ENCODE peak calls at places on chromosomes 3 and 15, in four cellular contexts. G is A549, Y is SK-N-SH, F is K562. W is an unnamed sample.

GRCh38 chr3:29249829-29250228 is 31.0 kb upstream of the RBMS3 start:
- DNase-seq in F (no peak), G (no peak), Y (peak; percentile 21), W (no peak)

GRCh38 chr3:139944256-139944910 is 9.4 kb downstream of the CLSTN2 start:
- DNase-seq in F (no peak), G (no peak), Y (no peak), W (no peak)

GRCh38 chr15:48250640-48251076 is 44.6 kb downstream of the SLC12A1 start:
- DNase-seq in Y (peak; percentile 58), G (peak; percentile 13), F (peak; percentile 24), W (peak; percentile 17)

GRCh38 chr3:189042832-189043231 is 128.9 kb upstream of the TPRG1 start:
- DNase-seq in F (no peak), Y (no peak), G (no peak), W (no peak)

GRCh38 chr3:46865034-46865507 is 1.8 kb upstream of the MYL3 start:
- DNase-seq in G (no peak), F (no peak), Y (peak; percentile 68), W (no peak)

GRCh38 chr3:94115482-94115881 is 52.6 kb downstream of the NSUN3 start:
- DNase-seq in F (no peak), G (no peak), Y (peak; percentile 27), W (no peak)

GRCh38 chr15:31153531-31153930 is 52.0 kb upstream of the TRPM1 start:
- DNase-seq in G (no peak), Y (no peak), F (no peak), W (no peak)

GRCh38 chr3:134449277-134449676 is 36.5 kb downstream of the ANAPC13 start:
- DNase-seq in F (no peak), Y (peak; percentile 29), G (no peak), W (no peak)

GRCh38 chr3:10495003-10495402 is 10.4 kb downstream of the ATP2B2 start:
- DNase-seq in F (peak; percentile 74), Y (peak; percentile 44), G (peak; percentile 56), W (no peak)

GRCh38 chr15:61038387-61038786 is 190.7 kb downstream of the RORA start:
- DNase-seq in G (no peak), Y (peak; percentile 13), F (no peak), W (no peak)

GRCh38 chr15:31278056-31278445 is 48.6 kb upstream of the KLF13 start:
- DNase-seq in Y (peak; percentile 9), G (no peak), F (no peak), W (no peak)

GRCh38 chr3:46141807-46142206 is 66.3 kb downstream of the CCR1 start:
- DNase-seq in Y (no peak), G (no peak), F (no peak), W (no peak)

GRCh38 chr3:72520690-72521308 is 327.4 kb downstream of the SHQ1 start:
- DNase-seq in Y (no peak), G (no peak), F (no peak), W (no peak)

GRCh38 chr3:177966493-177966892 is 569.7 kb upstream of the KCNMB2 start:
- DNase-seq in G (no peak), F (no peak), Y (no peak), W (no peak)

GRCh38 chr15:52682776-52683175 is 3.6 kb upstream of the ATOSA start:
- DNase-seq in F (no peak), Y (no peak), G (no peak), W (peak; percentile 41)

GRCh38 chr15:38662398-38662797 is 97.8 kb upstream of the RASGRP1 start:
- DNase-seq in G (no peak), F (no peak), Y (no peak), W (no peak)

GRCh38 chr3:149020839-149021252 is 29.5 kb downstream of the GYG1 start:
- DNase-seq in G (no peak), F (no peak), Y (no peak), W (no peak)

DNA sequence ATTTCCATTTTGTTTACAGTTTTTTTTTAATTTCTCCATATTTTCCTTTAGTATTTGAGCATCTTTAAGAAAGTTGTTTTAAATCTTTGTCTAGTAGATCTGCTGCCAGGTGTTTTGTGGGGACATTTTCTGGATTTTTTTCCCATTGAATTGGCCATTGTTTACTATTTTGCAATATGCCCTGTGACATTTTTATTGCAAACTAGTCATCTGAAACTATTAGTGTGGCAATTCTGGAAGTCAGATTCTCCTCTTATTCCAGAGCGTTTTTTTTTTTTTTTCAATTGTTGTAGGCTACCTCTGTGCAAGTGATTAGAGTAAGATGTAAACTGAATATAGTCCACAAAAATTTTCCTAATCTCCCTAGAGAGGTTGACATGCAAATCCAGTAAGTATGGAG is 334.2 kb downstream of the PYDC2 start:
- DNase-seq in F (no peak), Y (no peak), G (no peak), W (no peak)
- TF ChIP-seq REST in F (no peak), Y (no peak), G (no peak), W (no peak)

GRCh38 chr15:90412356-90413194 is 24.5 kb downstream of the IQGAP1 start:
- DNase-seq in G (no peak), F (no peak), Y (no peak), W (peak; percentile 72)
- TF ChIP-seq RCOR1 in G (no peak), F (no peak), Y (no peak), W (no peak)

DNA sequence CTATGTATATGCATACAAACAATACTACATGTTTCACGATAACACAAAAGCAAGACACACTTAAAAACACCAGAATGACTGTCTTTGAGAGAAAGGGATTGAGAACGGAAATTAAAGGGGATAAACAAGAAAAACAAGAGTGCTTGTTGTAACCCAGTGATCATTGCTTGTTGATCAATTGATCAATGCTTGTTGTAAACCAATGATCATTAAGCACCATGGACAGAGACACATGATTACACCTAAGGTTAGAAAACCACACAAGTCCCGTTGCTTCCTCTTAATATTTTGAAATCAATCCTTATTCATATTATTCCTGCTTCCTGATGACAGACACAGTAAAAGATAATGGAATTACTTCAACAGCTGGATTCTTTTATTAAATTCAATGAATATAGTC is 1.1 kb upstream of the OR4F15 start:
- DNase-seq in F (no peak), Y (no peak), G (no peak), W (no peak)
- TF ChIP-seq REST in F (peak; percentile 87), Y (peak; percentile 88), G (peak; percentile 85), W (peak; percentile 81)

GRCh38 chr3:195801251-195802183 is 10.2 kb downstream of the MUC4 start:
- DNase-seq in Y (no peak), F (no peak), G (no peak), W (no peak)

GRCh38 chr3:195794708-195795107 is 17.0 kb downstream of the MUC4 start:
- DNase-seq in Y (no peak), G (no peak), F (no peak), W (no peak)

GRCh38 chr3:195800240-195800639 is 11.5 kb downstream of the MUC4 start:
- DNase-seq in G (no peak), Y (no peak), F (no peak), W (no peak)

GRCh38 chr3:195802261-195802701 is 9.4 kb downstream of the MUC4 start:
- DNase-seq in G (no peak), F (no peak), Y (no peak), W (no peak)

GRCh38 chr3:195796795-195797194 is 14.9 kb downstream of the MUC4 start:
- DNase-seq in F (no peak), Y (no peak), G (no peak), W (no peak)
- TF ChIP-seq RCOR1 in F (no peak), Y (no peak), G (no peak), W (no peak)

DNA sequence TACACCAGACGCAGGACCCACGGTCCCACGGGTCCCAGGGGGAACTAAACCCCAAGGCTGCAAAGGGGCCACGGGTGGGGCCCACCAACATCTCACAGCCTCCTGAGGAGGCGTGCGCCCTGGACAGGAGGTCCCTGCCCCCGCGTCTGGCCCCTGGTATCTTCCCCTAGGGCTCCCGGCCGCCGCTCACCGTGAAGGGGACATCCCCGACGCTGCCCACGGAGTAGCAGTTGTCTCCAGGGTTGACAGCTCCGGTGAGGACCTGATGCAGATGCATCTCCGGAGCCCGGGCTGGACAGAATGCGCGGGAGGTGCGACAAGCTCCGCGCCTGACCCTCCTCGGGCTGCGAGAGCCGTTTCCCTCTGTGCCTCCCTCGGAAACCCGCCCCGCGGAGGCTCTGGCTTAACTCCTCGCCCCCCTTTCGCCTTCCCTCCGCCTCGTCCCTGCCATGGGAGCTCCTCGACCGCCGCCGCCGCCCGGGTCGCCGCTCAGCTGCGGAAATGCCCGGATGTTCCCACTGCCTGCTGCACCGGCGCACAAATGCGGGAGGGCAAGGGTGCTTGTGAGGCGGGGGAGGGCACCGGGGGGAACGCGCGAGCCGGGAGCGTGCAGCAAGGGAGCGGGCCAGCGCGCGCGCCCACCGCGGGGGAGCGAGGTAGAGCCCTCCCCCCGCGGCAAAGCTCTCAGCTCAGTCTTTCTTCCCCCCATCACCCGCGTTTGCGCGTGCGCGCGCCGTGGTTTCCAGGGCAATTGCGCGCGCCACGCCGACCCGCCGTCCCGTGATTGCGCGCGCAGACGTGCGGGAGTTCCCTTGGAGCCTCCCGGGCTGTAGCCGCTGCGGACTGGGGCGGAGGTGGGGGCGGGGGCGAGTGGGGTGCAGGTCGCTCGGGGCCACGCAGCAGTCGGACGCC is at the start of gene DMXL2:
- DNase-seq in Y (peak; percentile 95), F (peak; percentile 82), G (peak; percentile 95), W (no peak)
- TF ChIP-seq REST in Y (no peak), F (no peak), G (no peak), W (no peak)

GRCh38 chr3:157159037-157159761 is 748 bp downstream of the CCNL1 start:
- DNase-seq in F (no peak), G (no peak), Y (peak; percentile 75), W (no peak)

GRCh38 chr3:157159762-157160651 is at the start of gene CCNL1:
- DNase-seq in Y (peak; percentile 94), F (peak; percentile 86), G (peak; percentile 83), W (peak; percentile 82)

GRCh38 chr3:157157836-157158235 is 2.1 kb downstream of the CCNL1 start:
- DNase-seq in F (no peak), Y (no peak), G (no peak), W (no peak)

GRCh38 chr3:157163554-157163953 is 3.6 kb upstream of the CCNL1 start:
- DNase-seq in G (no peak), Y (no peak), F (no peak), W (no peak)

DNA sequence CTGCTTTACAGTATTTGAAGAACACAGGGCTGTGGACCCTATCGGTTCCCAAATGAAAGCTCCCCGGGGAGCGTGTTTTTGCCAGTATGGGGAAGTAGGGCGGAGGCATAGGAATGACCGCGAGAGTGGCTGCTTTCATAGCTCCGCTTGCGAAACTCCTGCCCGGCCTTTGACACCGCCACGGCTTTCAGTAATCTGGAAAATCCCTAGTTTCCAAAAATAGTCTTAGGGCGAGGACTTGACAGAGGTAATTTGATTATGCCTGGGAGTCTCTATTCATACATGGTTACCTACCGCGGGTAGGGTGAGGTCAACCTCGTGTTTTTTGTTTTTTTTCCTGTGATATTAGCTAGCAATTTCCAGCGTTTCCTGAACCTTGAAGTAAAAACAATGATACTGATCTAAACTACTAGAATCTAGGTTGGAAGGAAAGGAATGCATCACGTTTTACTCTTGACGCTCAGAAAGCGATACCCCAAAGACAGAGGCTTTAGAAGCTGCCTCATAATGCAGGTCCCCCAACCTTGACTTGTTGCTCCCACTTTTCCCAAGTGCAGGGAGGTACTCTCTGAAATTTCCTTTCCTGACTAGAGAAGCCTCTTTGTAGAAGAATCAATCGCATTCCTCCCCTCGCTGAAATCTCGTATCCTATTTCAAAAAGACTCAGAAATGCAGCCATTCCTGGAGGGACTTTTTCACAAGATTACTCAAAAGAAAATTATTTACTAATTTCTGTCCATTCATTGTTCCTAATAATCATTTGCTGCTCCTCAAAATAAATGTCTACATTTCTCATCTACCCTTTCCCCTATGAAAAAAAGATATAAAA is 919 bp upstream of the CCNL1 start:
- DNase-seq in G (peak; percentile 59), F (peak; percentile 24), Y (peak; percentile 73), W (no peak)
- TF ChIP-seq RCOR1 in G (no peak), F (peak; percentile 60), Y (no peak), W (no peak)